ENCODE peak calls at places on chromosomes 11 and 22, in nine cellular contexts. V is CD8-positive, alpha-beta T cell; U is endothelial cell; M is natural killer cell; K is Caco-2; G is colonic mucosa; Q is progenitor cell of endocrine pancreas; S is astrocyte; N is fibroblast of pulmonary artery. P is an unnamed sample.
A peak's percentile ranks its signal among the peaks of the same experiment; 100 is the strongest.

GRCh38 chr11:128462802-128463385 is 124.5 kb downstream of the ETS1 start:
- DNase-seq in U (no peak), N (no peak), G (no peak), K (no peak), M (no peak), Q (no peak), S (no peak), V (no peak), P (no peak)

GRCh38 chr11:64076764-64077163 is 41.0 kb downstream of the FLRT1 start:
- DNase-seq in N (no peak), S (no peak), M (no peak), G (no peak), K (no peak), V (no peak), U (no peak), Q (no peak), P (no peak)

GRCh38 chr22:46754110-46754799 is 8.2 kb upstream of the TBC1D22A start:
- DNase-seq in G (peak; percentile 94), S (peak; percentile 97), U (no peak), N (peak; percentile 98), M (peak; percentile 57), K (no peak), Q (no peak), V (no peak), P (peak; percentile 81)

GRCh38 chr11:69295079-69295994 is 1.4 kb downstream of the MYEOV start:
- DNase-seq in U (no peak), K (no peak), M (no peak), N (no peak), S (no peak), V (no peak), G (no peak), Q (no peak), P (no peak)

GRCh38 chr22:30041475-30041874 is 38.8 kb upstream of the HORMAD2 start:
- DNase-seq in M (no peak), U (no peak), G (no peak), S (no peak), N (no peak), K (no peak), V (no peak), Q (no peak), P (no peak)

GRCh38 chr11:86211619-86212018 is 32.9 kb upstream of the EED start:
- DNase-seq in Q (no peak), N (no peak), V (no peak), G (no peak), M (no peak), S (no peak), U (no peak), K (no peak), P (no peak)

GRCh38 chr11:11186249-11186648 is 166.8 kb downstream of the CSNK2A3 start:
- DNase-seq in M (no peak), S (no peak), G (no peak), V (no peak), U (no peak), N (no peak), Q (no peak), K (no peak), P (no peak)

GRCh38 chr11:12220305-12220704 is 109.9 kb downstream of the MICAL2 start:
- DNase-seq in V (no peak), N (peak; percentile 49), K (no peak), G (no peak), U (no peak), Q (no peak), M (no peak), S (no peak), P (no peak)

GRCh38 chr11:13446444-13446843 is 16.6 kb downstream of the BTBD10 start:
- DNase-seq in G (no peak), S (peak; percentile 44), M (no peak), Q (no peak), N (peak; percentile 48), U (no peak), V (no peak), K (no peak), P (no peak)

GRCh38 chr11:70144262-70144661 is 58.8 kb upstream of the FADD start:
- DNase-seq in S (no peak), N (no peak), Q (no peak), G (no peak), K (no peak), M (no peak), V (no peak), U (no peak), P (no peak)

GRCh38 chr11:117910525-117910924 is 18.7 kb downstream of the TMPRSS13 start:
- DNase-seq in K (peak; percentile 23), G (no peak), Q (no peak), M (no peak), U (no peak), V (no peak), N (no peak), S (no peak), P (no peak)

DNA sequence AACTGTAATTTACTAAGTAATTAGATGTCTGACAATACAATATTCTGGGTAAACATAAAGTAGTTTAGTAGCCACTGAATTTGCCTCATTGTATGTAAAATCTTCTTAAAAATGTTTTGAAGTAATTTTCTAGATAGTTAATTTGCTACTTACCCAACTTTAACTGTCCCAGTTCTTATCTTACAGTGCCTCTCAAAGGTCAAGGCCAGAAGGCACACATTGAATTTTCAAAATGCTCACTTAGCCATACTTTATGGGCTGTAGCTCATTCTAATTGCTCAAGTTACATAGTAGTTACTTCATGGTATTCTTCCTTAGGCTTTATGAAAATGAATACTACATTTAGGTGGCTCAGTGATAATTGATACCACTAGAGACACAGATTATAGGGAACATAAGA is 666.6 kb downstream of the CNTN5 start:
- DNase-seq in N (peak; percentile 10), G (no peak), V (no peak), Q (no peak), K (no peak), M (no peak), S (no peak), U (no peak), P (no peak)
- TF ChIP-seq CTCF in N (no peak), G (no peak), V (no peak), Q (no peak), K (no peak), M (no peak), S (no peak), U (no peak), P (no peak)

GRCh38 chr22:40654522-40655167 is 18.1 kb upstream of the MRTFA start:
- DNase-seq in G (no peak), M (no peak), U (peak; percentile 32), N (peak; percentile 68), S (peak; percentile 82), V (no peak), Q (no peak), K (no peak), P (no peak)
- TF ChIP-seq CTCF in G (no peak), M (no peak), U (peak; percentile 25), N (peak; percentile 15), S (no peak), V (no peak), Q (no peak), K (no peak), P (no peak)

DNA sequence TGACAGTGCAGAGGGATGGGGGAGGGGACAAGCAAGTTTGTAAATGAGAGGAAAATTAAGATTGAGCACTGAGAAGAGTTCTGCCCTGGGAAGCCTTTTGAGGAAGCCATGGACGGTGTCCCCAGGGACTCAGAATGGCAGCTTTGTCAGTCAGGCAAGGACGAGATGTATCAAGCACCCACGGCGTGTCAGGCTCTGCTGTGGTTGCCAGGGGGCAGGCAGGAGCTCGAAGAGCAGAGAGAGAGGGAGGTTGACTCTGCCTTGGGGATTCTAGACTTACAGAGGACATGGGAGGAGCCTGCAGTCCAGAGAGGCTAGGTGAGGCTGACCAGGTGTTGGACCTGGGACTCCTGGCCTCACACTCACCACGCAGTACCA is 29.1 kb upstream of the SYT7 start:
- DNase-seq in M (no peak), N (no peak), Q (no peak), U (no peak), V (no peak), K (peak; percentile 71), S (no peak), G (peak; percentile 43), P (no peak)
- TF ChIP-seq CTCF in M (no peak), N (peak; percentile 8), Q (peak; percentile 43), U (no peak), V (no peak), K (peak; percentile 25), S (no peak), G (no peak), P (no peak)

DNA sequence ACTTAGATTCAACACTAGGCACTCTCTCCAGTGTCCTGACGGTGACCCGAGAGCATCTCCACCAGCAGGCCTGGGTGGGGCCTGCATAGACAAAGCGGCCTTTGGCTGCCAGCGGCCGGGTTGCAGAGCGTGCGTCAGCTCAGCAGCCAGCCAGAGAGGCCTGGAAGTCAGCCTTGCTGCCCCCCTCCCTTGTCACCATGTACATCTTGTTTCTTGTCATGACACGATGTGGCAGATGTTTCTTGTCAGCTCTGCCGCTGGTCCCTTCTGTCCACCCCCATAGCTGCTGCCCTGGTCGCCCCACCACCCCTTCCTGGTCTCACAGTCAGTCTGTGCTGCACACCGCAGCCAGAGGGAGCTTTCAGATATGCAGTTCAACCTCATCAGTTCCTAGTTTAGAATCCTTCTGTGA is 33.1 kb upstream of the CBX7 start:
- DNase-seq in G (no peak), S (no peak), N (peak; percentile 89), M (no peak), U (no peak), K (no peak), V (no peak), Q (no peak), P (no peak)
- TF ChIP-seq CTCF in G (no peak), S (no peak), N (peak; percentile 62), M (no peak), U (no peak), K (no peak), V (no peak), Q (no peak), P (no peak)

P was measured in omental fat pad.